ENCODE peak calls at places on chromosome 13, in seven cellular contexts. K is ascending aorta; E is adrenal gland; J is aorta; C is adipocyte; T is osteoblast; A is CD8-positive, alpha-beta memory T cell. L is an unnamed sample.

GRCh38 chr13:77810891-77811290 is 107.7 kb downstream of the EDNRB start:
- DNase-seq in T (no peak), E (no peak), J (no peak), A (no peak), K (no peak), C (no peak), L (no peak)

GRCh38 chr13:50161052-50161451 is 145.8 kb downstream of the KCNRG start:
- DNase-seq in C (no peak), J (no peak), A (no peak), E (peak; percentile 47), T (peak; percentile 79), K (no peak), L (no peak)

GRCh38 chr13:65582160-65582559 is 1648.0 kb downstream of the PCDH9 start:
- DNase-seq in C (no peak), E (no peak), T (no peak), A (no peak), J (no peak), K (no peak), L (no peak)

GRCh38 chr13:46643165-46643777 is 90.3 kb downstream of the LRCH1 start:
- DNase-seq in A (no peak), E (no peak), C (no peak), J (no peak), T (no peak), K (no peak), L (no peak)

GRCh38 chr13:76505437-76505836 is 380.8 kb downstream of the KCTD12 start:
- DNase-seq in T (no peak), A (no peak), C (no peak), E (no peak), J (no peak), K (no peak), L (no peak)

GRCh38 chr13:43127103-43127817 is 103.9 kb downstream of the DNAJC15 start:
- DNase-seq in A (no peak), T (no peak), E (no peak), K (no peak), J (no peak), C (no peak), L (peak; percentile 50)

GRCh38 chr13:44417876-44418275 is 44.3 kb downstream of the SERP2 start:
- DNase-seq in J (peak; percentile 23), T (no peak), A (no peak), E (no peak), C (no peak), K (peak; percentile 21), L (no peak)

GRCh38 chr13:46106839-46107371 is 2.1 kb upstream of the CPB2 start:
- DNase-seq in K (no peak), E (no peak), T (no peak), J (no peak), A (no peak), C (no peak), L (no peak)

GRCh38 chr13:59787679-59788078 is 376.0 kb downstream of the DIAPH3 start:
- DNase-seq in K (no peak), J (no peak), C (no peak), A (no peak), T (no peak), E (no peak), L (no peak)

GRCh38 chr13:51244637-51245405 is 22.6 kb downstream of the FAM124A start:
- DNase-seq in K (no peak), A (no peak), E (peak; percentile 11), C (no peak), J (no peak), T (no peak), L (no peak)

GRCh38 chr13:95523598-95523997 is 28.9 kb upstream of the CLDN10 start:
- DNase-seq in K (no peak), E (no peak), A (no peak), J (no peak), T (no peak), C (no peak), L (no peak)

GRCh38 chr13:51858433-51859247 is 3.1 kb upstream of the CCDC70 start:
- DNase-seq in T (no peak), J (no peak), K (no peak), E (no peak), A (no peak), C (peak; percentile 27), L (no peak)

GRCh38 chr13:49585220-49586157 is at the start of gene RCBTB1:
- DNase-seq in K (peak; percentile 81), E (peak; percentile 70), A (peak; percentile 71), T (peak; percentile 98), C (peak; percentile 89), J (peak; percentile 88), L (peak; percentile 87)

GRCh38 chr13:96238861-96239260 is 149.0 kb downstream of the HS6ST3 start:
- DNase-seq in E (no peak), T (no peak), K (no peak), J (no peak), A (no peak), C (peak; percentile 4), L (no peak)

GRCh38 chr13:63110431-63110830 is 1694.8 kb upstream of the PCDH20 start:
- DNase-seq in E (no peak), A (no peak), J (no peak), C (peak; percentile 57), K (no peak), T (no peak), L (no peak)
- H3K4me3 ChIP-seq in E (no peak overlapping the region), A (no peak overlapping the region), J (no peak overlapping the region), C (no peak overlapping the region), K (no peak overlapping the region), T (no peak overlapping the region), L (no peak overlapping the region)

DNA sequence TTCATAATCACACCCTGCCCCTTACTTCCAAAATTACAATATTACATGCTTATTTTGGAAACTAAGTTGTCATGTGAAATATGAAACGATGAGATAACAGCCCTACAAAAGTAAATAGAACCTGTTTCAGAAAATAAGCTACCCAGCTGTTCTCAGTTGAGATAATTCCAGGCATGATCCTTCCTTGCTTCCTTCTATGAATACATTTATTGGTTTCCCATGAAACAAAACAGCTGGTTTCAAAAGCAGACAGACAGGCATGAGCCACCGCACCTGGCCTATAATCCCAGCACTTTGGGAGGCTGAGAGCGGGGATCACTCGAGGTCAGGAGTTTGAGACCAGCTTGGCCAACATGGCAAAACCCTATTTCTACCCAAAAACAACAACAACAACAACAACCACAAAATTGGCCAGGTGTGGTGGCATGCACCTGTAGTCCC is 95.4 kb downstream of the STK24 start:
- DNase-seq in A (no peak), T (no peak), K (no peak), J (no peak), E (no peak), C (no peak), L (no peak)
- H3K4me3 ChIP-seq in A (no peak overlapping the region), T (no peak overlapping the region), K (no peak overlapping the region), J (no peak overlapping the region), E (no peak overlapping the region), C (no peak overlapping the region), L (no peak overlapping the region)

DNA sequence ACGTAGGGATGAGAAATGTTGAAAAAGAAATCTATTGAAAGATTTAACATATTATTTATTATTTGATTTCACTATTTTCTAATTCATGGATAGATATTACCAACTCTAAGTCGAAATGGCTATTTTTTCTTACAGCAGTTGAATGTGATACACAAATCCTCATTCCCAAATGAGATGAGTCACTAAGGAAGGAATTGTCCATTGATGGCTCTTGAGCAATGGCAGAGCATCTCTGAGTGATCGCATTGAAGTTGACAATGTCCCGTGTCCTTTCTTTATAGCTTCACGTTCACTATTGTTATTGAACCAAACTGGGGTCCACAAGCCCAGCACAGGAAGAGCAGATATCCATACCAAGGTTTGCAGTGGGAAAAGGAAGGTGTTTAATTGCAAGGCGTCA is 648.3 kb upstream of the SPRY2 start:
- DNase-seq in A (no peak), T (no peak), J (no peak), K (no peak), C (no peak), E (no peak), L (no peak)
- H3K4me3 ChIP-seq in A (no peak overlapping the region), T (no peak overlapping the region), J (no peak overlapping the region), K (no peak overlapping the region), C (peak overlapping the region; percentile 18), E (no peak overlapping the region), L (no peak overlapping the region)

DNA sequence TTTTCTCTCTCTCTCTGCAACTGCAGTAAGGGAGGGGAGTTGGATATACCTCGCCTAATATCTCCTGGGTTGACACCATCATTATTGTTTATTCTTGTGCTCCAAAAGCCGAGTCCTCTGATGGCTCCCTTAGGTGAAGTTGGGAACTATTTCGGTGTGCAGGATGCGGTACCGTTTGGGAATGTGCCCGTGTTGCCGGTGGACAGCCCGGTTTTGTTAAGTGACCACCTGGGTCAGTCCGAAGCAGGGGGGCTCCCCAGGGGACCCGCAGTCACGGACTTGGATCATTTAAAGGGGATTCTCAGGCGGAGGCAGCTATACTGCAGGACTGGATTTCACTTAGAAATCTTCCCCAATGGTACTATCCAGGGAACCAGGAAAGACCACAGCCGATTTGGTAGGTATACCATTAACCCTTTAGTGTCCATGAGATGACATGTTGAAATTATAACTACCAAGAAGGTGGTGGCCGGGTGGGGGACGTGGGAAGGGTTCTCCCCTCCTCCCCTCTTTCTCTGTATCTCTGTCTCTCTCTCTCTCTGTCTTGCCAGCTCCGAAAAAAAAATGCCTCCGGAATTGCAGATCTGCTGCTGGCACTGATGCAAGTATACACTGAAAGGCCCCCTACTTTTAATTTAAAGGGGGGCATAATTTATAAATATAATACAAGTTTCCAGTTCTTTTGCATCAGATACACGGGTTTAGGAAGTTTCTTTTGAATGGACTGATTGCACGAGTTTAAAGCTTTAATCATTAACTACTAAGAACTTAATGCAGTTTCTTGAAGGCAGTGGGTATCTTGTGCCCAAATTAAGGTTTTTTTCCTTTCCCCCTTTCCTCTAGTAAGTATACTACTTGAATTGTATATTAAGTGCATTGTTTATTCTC is 1.2 kb downstream of the FGF9 start:
- DNase-seq in K (no peak), E (peak; percentile 32), C (no peak), T (peak; percentile 65), A (no peak), J (no peak), L (peak; percentile 46)
- H3K4me3 ChIP-seq in K (peak overlapping the region; percentile 34), E (no peak overlapping the region), C (no peak overlapping the region), T (no peak overlapping the region), A (peak overlapping the region; percentile 98), J (no peak overlapping the region), L (peak overlapping the region; percentile 75)

L was measured in right cardiac atrium.